ENCODE peak calls at places on chromosomes 2 and 18, in five cellular contexts. One of them, this sample, is unnamed.

GRCh38 chr2:457287-457686 is 169.4 kb upstream of the ALKAL2 start:
- DNase-seq in K562: no peak
- DNase-seq in transverse colon: no peak
- DNase-seq in suprapubic skin: no peak
- DNase-seq in stomach: no peak
- DNase-seq in this sample: no peak

GRCh38 chr2:31233216-31233615 is 736 bp upstream of the EHD3 start:
- DNase-seq in K562: no peak
- DNase-seq in transverse colon: no peak
- DNase-seq in suprapubic skin: no peak
- DNase-seq in stomach: no peak
- DNase-seq in this sample: no peak

GRCh38 chr2:96154506-96155380 is 9.5 kb upstream of the DUSP2 start:
- DNase-seq in K562: no peak
- DNase-seq in transverse colon: no peak
- DNase-seq in suprapubic skin: peak; percentile 55
- DNase-seq in stomach: no peak
- DNase-seq in this sample: no peak

GRCh38 chr18:74013955-74014354 is 133.7 kb downstream of the FBXO15 start:
- DNase-seq in K562: no peak
- DNase-seq in transverse colon: no peak
- DNase-seq in suprapubic skin: no peak
- DNase-seq in stomach: no peak
- DNase-seq in this sample: peak; percentile 92

GRCh38 chr2:226327830-226328229 is 471.8 kb downstream of the IRS1 start:
- DNase-seq in K562: no peak
- DNase-seq in transverse colon: no peak
- DNase-seq in suprapubic skin: no peak
- DNase-seq in stomach: no peak
- DNase-seq in this sample: no peak

GRCh38 chr2:17611036-17611435 is 70.5 kb downstream of the VSNL1 start:
- DNase-seq in K562: no peak
- DNase-seq in transverse colon: no peak
- DNase-seq in suprapubic skin: no peak
- DNase-seq in stomach: no peak
- DNase-seq in this sample: no peak

GRCh38 chr2:157508676-157509075 is 64.8 kb upstream of the CYTIP start:
- DNase-seq in K562: no peak
- DNase-seq in transverse colon: no peak
- DNase-seq in suprapubic skin: no peak
- DNase-seq in stomach: no peak
- DNase-seq in this sample: no peak

GRCh38 chr18:63823516-63824219 is 48.5 kb downstream of the SERPINB7 start:
- DNase-seq in K562: peak; percentile 7
- DNase-seq in transverse colon: peak; percentile 20
- DNase-seq in suprapubic skin: no peak
- DNase-seq in stomach: peak; percentile 38
- DNase-seq in this sample: no peak

GRCh38 chr18:44765451-44765850 is 84.8 kb downstream of the SETBP1 start:
- DNase-seq in K562: no peak
- DNase-seq in transverse colon: no peak
- DNase-seq in suprapubic skin: no peak
- DNase-seq in stomach: no peak
- DNase-seq in this sample: no peak

GRCh38 chr18:80231616-80232015 is 15.7 kb downstream of the PARD6G start:
- DNase-seq in K562: no peak
- DNase-seq in transverse colon: no peak
- DNase-seq in suprapubic skin: no peak
- DNase-seq in stomach: no peak
- DNase-seq in this sample: peak; percentile 74

GRCh38 chr18:80233899-80234298 is 13.4 kb downstream of the PARD6G start:
- DNase-seq in K562: no peak
- DNase-seq in transverse colon: no peak
- DNase-seq in suprapubic skin: no peak
- DNase-seq in stomach: no peak
- DNase-seq in this sample: no peak

GRCh38 chr18:80232030-80232429 is 15.3 kb downstream of the PARD6G start:
- DNase-seq in K562: no peak
- DNase-seq in transverse colon: no peak
- DNase-seq in suprapubic skin: no peak
- DNase-seq in stomach: no peak
- DNase-seq in this sample: no peak

GRCh38 chr18:80233201-80233835 is 14.0 kb downstream of the PARD6G start:
- DNase-seq in K562: no peak
- DNase-seq in transverse colon: no peak
- DNase-seq in suprapubic skin: no peak
- DNase-seq in stomach: no peak
- DNase-seq in this sample: no peak

DNA sequence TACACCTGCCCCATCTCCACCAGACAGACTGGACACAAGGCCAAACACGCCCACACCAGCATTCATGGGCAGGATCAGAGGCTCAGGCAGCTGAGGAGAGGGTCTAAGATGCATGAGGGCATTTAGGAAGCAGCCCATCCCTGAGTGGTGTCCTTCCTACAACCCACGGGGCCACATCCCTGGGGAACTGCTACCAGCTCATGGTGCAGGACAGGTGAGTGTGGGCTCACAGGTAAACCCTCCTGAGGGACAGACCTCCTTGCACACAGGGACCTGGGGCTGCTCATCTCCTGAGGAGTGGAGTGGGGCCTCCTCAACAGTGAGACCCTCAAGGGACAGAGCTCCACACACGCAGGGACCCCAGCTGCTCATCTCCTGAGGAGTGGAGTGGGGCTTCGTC is 14.6 kb downstream of the PARD6G start:
- DNase-seq in K562: no peak
- DNase-seq in transverse colon: no peak
- DNase-seq in suprapubic skin: no peak
- DNase-seq in stomach: no peak
- DNase-seq in this sample: no peak
- H3K27me3 ChIP-seq in K562: peaks cover 16% of the 10 kb centered on the region
- H3K27me3 ChIP-seq in transverse colon: no peaks in the 10 kb centered on the region
- H3K27me3 ChIP-seq in suprapubic skin: no peaks in the 10 kb centered on the region
- H3K27me3 ChIP-seq in stomach: no peaks in the 10 kb centered on the region
- H3K27me3 ChIP-seq in this sample: no peaks in the 10 kb centered on the region

DNA sequence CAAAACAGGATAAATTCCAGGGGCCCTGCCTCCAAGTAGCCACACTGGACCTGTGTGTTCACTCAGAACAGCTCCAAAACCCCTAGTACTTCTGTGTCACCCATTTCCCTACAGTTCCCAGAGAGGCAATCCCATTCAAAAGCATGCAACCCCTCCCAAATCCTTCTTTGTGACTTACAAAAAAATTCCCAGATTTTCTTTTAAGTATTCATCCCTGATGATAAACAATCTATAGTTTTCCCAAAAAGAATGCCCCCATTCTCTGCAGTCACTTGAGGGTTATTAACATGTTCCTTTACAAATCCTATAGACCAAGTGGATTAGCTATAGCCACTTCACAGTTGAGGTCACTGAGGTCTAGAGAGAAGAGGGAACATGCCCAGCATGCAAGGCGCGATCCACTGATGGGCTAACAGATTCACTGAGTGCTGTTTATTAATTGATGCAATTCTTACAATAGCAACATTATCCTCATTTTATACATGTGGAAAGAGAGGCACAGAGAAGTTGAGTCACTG is 85.4 kb downstream of the MYL12B start:
- DNase-seq in K562: no peak
- DNase-seq in transverse colon: no peak
- DNase-seq in suprapubic skin: no peak
- DNase-seq in stomach: no peak
- DNase-seq in this sample: no peak
- TF ChIP-seq POLR2AphosphoS5 in K562: no peak
- TF ChIP-seq POLR2AphosphoS5 in transverse colon: no peak
- TF ChIP-seq POLR2AphosphoS5 in suprapubic skin: no peak
- TF ChIP-seq POLR2AphosphoS5 in stomach: no peak
- TF ChIP-seq POLR2AphosphoS5 in this sample: no peak

GRCh38 chr2:176172007-176172747 is 15.1 kb downstream of the HOXD3 start:
- DNase-seq in K562: no peak
- DNase-seq in transverse colon: no peak
- DNase-seq in suprapubic skin: no peak
- DNase-seq in stomach: no peak
- DNase-seq in this sample: no peak
- H3K27me3 ChIP-seq in K562: peaks cover 53% of the 10 kb centered on the region
- H3K27me3 ChIP-seq in transverse colon: peaks cover 65% of the 10 kb centered on the region
- H3K27me3 ChIP-seq in suprapubic skin: peaks cover 95% of the 10 kb centered on the region
- H3K27me3 ChIP-seq in stomach: peaks cover 82% of the 10 kb centered on the region
- H3K27me3 ChIP-seq in this sample: peaks cover 100% of the 10 kb centered on the region

GRCh38 chr18:76354348-76354747 is 140.7 kb downstream of the ZNF516 start:
- DNase-seq in K562: no peak
- DNase-seq in transverse colon: no peak
- DNase-seq in suprapubic skin: no peak
- DNase-seq in stomach: no peak
- DNase-seq in this sample: peak; percentile 75
- TF ChIP-seq POLR2AphosphoS5 in K562: no peak
- TF ChIP-seq POLR2AphosphoS5 in transverse colon: peak; percentile 23
- TF ChIP-seq POLR2AphosphoS5 in suprapubic skin: no peak
- TF ChIP-seq POLR2AphosphoS5 in stomach: no peak
- TF ChIP-seq POLR2AphosphoS5 in this sample: peak; percentile 46